ENCODE peak calls at places on chromosomes 16 and 17, in eight cellular contexts. One of them, this sample, is unnamed. For H3K4me1 and H3K9me2, the result is how much of the 10 kb centered on the place peaks cover.

GRCh38 chr16:88359008-88359407 is 23.8 kb upstream of the ZNF469 start:
- DNase-seq in HCT116: no peak
- DNase-seq in SK-N-SH: peak
- DNase-seq in GM23248: no peak
- DNase-seq in GM23338: no peak
- DNase-seq in OCI-LY7: no peak
- DNase-seq in hepatocyte: no peak
- DNase-seq in MM.1S: no peak
- DNase-seq in this sample: no peak

GRCh38 chr16:23280483-23280967 is 21.6 kb upstream of the SCNN1B start:
- DNase-seq in hepatocyte: no peak
- DNase-seq in GM23248: peak
- DNase-seq in MM.1S: no peak
- DNase-seq in OCI-LY7: no peak
- DNase-seq in GM23338: no peak
- DNase-seq in HCT116: no peak
- DNase-seq in SK-N-SH: no peak
- DNase-seq in this sample: peak

GRCh38 chr16:10870137-10870776 is 6.7 kb upstream of the CIITA start:
- DNase-seq in MM.1S: no peak
- DNase-seq in HCT116: no peak
- DNase-seq in hepatocyte: no peak
- DNase-seq in SK-N-SH: no peak
- DNase-seq in GM23338: no peak
- DNase-seq in OCI-LY7: peak
- DNase-seq in GM23248: peak
- DNase-seq in this sample: no peak

GRCh38 chr16:66295761-66296546 is 70.5 kb upstream of the CDH5 start:
- DNase-seq in GM23248: no peak
- DNase-seq in MM.1S: no peak
- DNase-seq in GM23338: no peak
- DNase-seq in HCT116: no peak
- DNase-seq in hepatocyte: no peak
- DNase-seq in SK-N-SH: no peak
- DNase-seq in OCI-LY7: no peak
- DNase-seq in this sample: no peak

GRCh38 chr16:50093607-50094570 is 28.1 kb downstream of the HEATR3 start:
- DNase-seq in GM23248: peak
- DNase-seq in HCT116: no peak
- DNase-seq in MM.1S: no peak
- DNase-seq in SK-N-SH: no peak
- DNase-seq in OCI-LY7: no peak
- DNase-seq in GM23338: no peak
- DNase-seq in hepatocyte: no peak
- DNase-seq in this sample: no peak

GRCh38 chr17:2837147-2837561 is 40.9 kb downstream of the RAP1GAP2 start:
- DNase-seq in HCT116: no peak
- DNase-seq in hepatocyte: no peak
- DNase-seq in GM23338: peak
- DNase-seq in SK-N-SH: no peak
- DNase-seq in GM23248: no peak
- DNase-seq in OCI-LY7: peak
- DNase-seq in MM.1S: peak
- DNase-seq in this sample: no peak

GRCh38 chr16:47774661-47775060 is 313.5 kb downstream of the PHKB start:
- DNase-seq in GM23338: peak
- DNase-seq in hepatocyte: peak
- DNase-seq in OCI-LY7: no peak
- DNase-seq in GM23248: peak
- DNase-seq in HCT116: no peak
- DNase-seq in MM.1S: no peak
- DNase-seq in SK-N-SH: no peak
- DNase-seq in this sample: peak

GRCh38 chr16:10923146-10923649 is 19.1 kb downstream of the DEXI start:
- DNase-seq in hepatocyte: no peak
- DNase-seq in MM.1S: no peak
- DNase-seq in SK-N-SH: no peak
- DNase-seq in HCT116: no peak
- DNase-seq in GM23338: peak
- DNase-seq in OCI-LY7: no peak
- DNase-seq in GM23248: no peak
- DNase-seq in this sample: no peak

GRCh38 chr16:24962747-24963146 is 52.4 kb downstream of the ARHGAP17 start:
- DNase-seq in GM23338: no peak
- DNase-seq in GM23248: no peak
- DNase-seq in hepatocyte: no peak
- DNase-seq in MM.1S: no peak
- DNase-seq in OCI-LY7: no peak
- DNase-seq in SK-N-SH: no peak
- DNase-seq in HCT116: no peak
- DNase-seq in this sample: no peak

GRCh38 chr17:36544320-36545092 is at the start of gene GGNBP2:
- DNase-seq in HCT116: peak
- DNase-seq in hepatocyte: peak
- DNase-seq in MM.1S: peak
- DNase-seq in GM23338: peak
- DNase-seq in GM23248: peak
- DNase-seq in SK-N-SH: peak
- DNase-seq in OCI-LY7: peak
- DNase-seq in this sample: peak

GRCh38 chr17:58189436-58190146 is 2.9 kb upstream of the EPX start:
- DNase-seq in MM.1S: no peak
- DNase-seq in OCI-LY7: no peak
- DNase-seq in GM23248: peak
- DNase-seq in HCT116: peak
- DNase-seq in SK-N-SH: peak
- DNase-seq in GM23338: no peak
- DNase-seq in hepatocyte: no peak
- DNase-seq in this sample: peak

GRCh38 chr17:45364531-45365390 is 47.9 kb upstream of the MAP3K14 start:
- DNase-seq in SK-N-SH: peak
- DNase-seq in OCI-LY7: peak
- DNase-seq in HCT116: no peak
- DNase-seq in GM23248: peak
- DNase-seq in GM23338: peak
- DNase-seq in MM.1S: no peak
- DNase-seq in hepatocyte: no peak
- DNase-seq in this sample: no peak

GRCh38 chr17:38454528-38454927 is 26.3 kb downstream of the ARHGAP23 start:
- DNase-seq in HCT116: peak
- DNase-seq in OCI-LY7: no peak
- DNase-seq in SK-N-SH: peak
- DNase-seq in MM.1S: no peak
- DNase-seq in hepatocyte: peak
- DNase-seq in GM23338: no peak
- DNase-seq in GM23248: peak
- DNase-seq in this sample: peak

GRCh38 chr16:69823831-69824563 is 61.9 kb downstream of the WWP2 start:
- DNase-seq in HCT116: no peak
- DNase-seq in GM23338: no peak
- DNase-seq in GM23248: no peak
- DNase-seq in hepatocyte: no peak
- DNase-seq in MM.1S: peak
- DNase-seq in OCI-LY7: no peak
- DNase-seq in SK-N-SH: no peak
- DNase-seq in this sample: no peak

GRCh38 chr16:27625050-27625697 is 75.2 kb downstream of the KATNIP start:
- DNase-seq in OCI-LY7: no peak
- DNase-seq in GM23248: peak
- DNase-seq in hepatocyte: peak
- DNase-seq in SK-N-SH: peak
- DNase-seq in HCT116: no peak
- DNase-seq in GM23338: no peak
- DNase-seq in MM.1S: no peak
- DNase-seq in this sample: no peak

GRCh38 chr16:9647981-9648701 is 534.1 kb downstream of the GRIN2A start:
- DNase-seq in GM23338: peak
- DNase-seq in SK-N-SH: peak
- DNase-seq in GM23248: peak
- DNase-seq in hepatocyte: peak
- DNase-seq in HCT116: no peak
- DNase-seq in OCI-LY7: peak
- DNase-seq in MM.1S: peak
- DNase-seq in this sample: no peak

GRCh38 chr17:47705536-47706481 is 11.8 kb downstream of the TBKBP1 start:
- DNase-seq in GM23248: no peak
- DNase-seq in OCI-LY7: no peak
- DNase-seq in GM23338: no peak
- DNase-seq in SK-N-SH: no peak
- DNase-seq in hepatocyte: no peak
- DNase-seq in HCT116: no peak
- DNase-seq in MM.1S: no peak
- DNase-seq in this sample: no peak

GRCh38 chr17:82490512-82491195 is 28.9 kb upstream of the FOXK2 start:
- DNase-seq in OCI-LY7: peak
- DNase-seq in GM23248: no peak
- DNase-seq in MM.1S: peak
- DNase-seq in SK-N-SH: no peak
- DNase-seq in hepatocyte: no peak
- DNase-seq in GM23338: no peak
- DNase-seq in HCT116: no peak
- DNase-seq in this sample: no peak

GRCh38 chr17:82486186-82487084 is 27.9 kb downstream of the NARF start:
- DNase-seq in hepatocyte: no peak
- DNase-seq in GM23338: no peak
- DNase-seq in MM.1S: no peak
- DNase-seq in HCT116: no peak
- DNase-seq in OCI-LY7: no peak
- DNase-seq in GM23248: no peak
- DNase-seq in SK-N-SH: no peak
- DNase-seq in this sample: peak

GRCh38 chr17:82489851-82490511 is 29.6 kb upstream of the FOXK2 start:
- DNase-seq in SK-N-SH: no peak
- DNase-seq in MM.1S: no peak
- DNase-seq in hepatocyte: no peak
- DNase-seq in HCT116: no peak
- DNase-seq in OCI-LY7: no peak
- DNase-seq in GM23338: no peak
- DNase-seq in GM23248: no peak
- DNase-seq in this sample: no peak

GRCh38 chr17:82489117-82489516 is 30.4 kb upstream of the FOXK2 start:
- DNase-seq in HCT116: no peak
- DNase-seq in MM.1S: no peak
- DNase-seq in GM23338: no peak
- DNase-seq in hepatocyte: no peak
- DNase-seq in OCI-LY7: no peak
- DNase-seq in GM23248: peak
- DNase-seq in SK-N-SH: no peak
- DNase-seq in this sample: no peak

DNA sequence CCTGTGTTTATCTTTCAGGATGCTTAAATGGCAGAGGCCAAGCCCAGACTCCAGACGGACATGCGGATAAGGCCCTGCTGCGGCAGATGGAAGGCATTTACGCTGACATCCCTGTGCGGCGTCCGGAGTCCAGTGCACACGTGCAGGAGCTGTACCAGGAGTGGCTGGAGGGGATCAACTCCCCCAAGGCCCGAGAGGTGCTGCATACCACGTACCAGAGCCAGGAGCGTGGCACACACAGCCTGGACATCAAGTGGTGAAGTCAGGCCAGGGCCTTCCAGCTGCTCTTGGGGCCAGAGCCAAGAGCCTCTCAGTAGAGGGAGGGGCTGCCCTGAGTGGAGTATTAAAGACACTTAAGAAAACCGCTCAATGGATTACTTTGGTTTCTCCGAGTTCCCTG is 29.4 kb downstream of the NARF start:
- DNase-seq in SK-N-SH: no peak
- DNase-seq in GM23248: no peak
- DNase-seq in MM.1S: no peak
- DNase-seq in OCI-LY7: no peak
- DNase-seq in GM23338: no peak
- DNase-seq in hepatocyte: no peak
- DNase-seq in HCT116: no peak
- DNase-seq in this sample: no peak
- H3K4me1 ChIP-seq in SK-N-SH: under half
- H3K4me1 ChIP-seq in GM23248: under half
- H3K4me1 ChIP-seq in MM.1S: under half
- H3K4me1 ChIP-seq in OCI-LY7: under half
- H3K4me1 ChIP-seq in GM23338: under half
- H3K4me1 ChIP-seq in hepatocyte: under half
- H3K4me1 ChIP-seq in HCT116: under half
- H3K4me1 ChIP-seq in this sample: under half

GRCh38 chr17:67293251-67294203 is 48.5 kb upstream of the HELZ start:
- DNase-seq in SK-N-SH: peak
- DNase-seq in GM23338: peak
- DNase-seq in GM23248: peak
- DNase-seq in OCI-LY7: peak
- DNase-seq in MM.1S: peak
- DNase-seq in hepatocyte: peak
- DNase-seq in HCT116: peak
- DNase-seq in this sample: no peak
- H3K9me2 ChIP-seq in SK-N-SH: under half
- H3K9me2 ChIP-seq in GM23338: under half
- H3K9me2 ChIP-seq in GM23248: under half
- H3K9me2 ChIP-seq in OCI-LY7: under half
- H3K9me2 ChIP-seq in MM.1S: under half
- H3K9me2 ChIP-seq in hepatocyte: under half
- H3K9me2 ChIP-seq in HCT116: under half
- H3K9me2 ChIP-seq in this sample: under half

GRCh38 chr17:82232322-82232785 is 3.5 kb downstream of the SLC16A3 start:
- DNase-seq in HCT116: no peak
- DNase-seq in hepatocyte: no peak
- DNase-seq in MM.1S: no peak
- DNase-seq in GM23248: no peak
- DNase-seq in OCI-LY7: no peak
- DNase-seq in GM23338: no peak
- DNase-seq in SK-N-SH: no peak
- DNase-seq in this sample: no peak
- H3K4me1 ChIP-seq in HCT116: half or more
- H3K4me1 ChIP-seq in hepatocyte: half or more
- H3K4me1 ChIP-seq in MM.1S: under half
- H3K4me1 ChIP-seq in GM23248: under half
- H3K4me1 ChIP-seq in OCI-LY7: under half
- H3K4me1 ChIP-seq in GM23338: under half
- H3K4me1 ChIP-seq in SK-N-SH: under half
- H3K4me1 ChIP-seq in this sample: under half

DNA sequence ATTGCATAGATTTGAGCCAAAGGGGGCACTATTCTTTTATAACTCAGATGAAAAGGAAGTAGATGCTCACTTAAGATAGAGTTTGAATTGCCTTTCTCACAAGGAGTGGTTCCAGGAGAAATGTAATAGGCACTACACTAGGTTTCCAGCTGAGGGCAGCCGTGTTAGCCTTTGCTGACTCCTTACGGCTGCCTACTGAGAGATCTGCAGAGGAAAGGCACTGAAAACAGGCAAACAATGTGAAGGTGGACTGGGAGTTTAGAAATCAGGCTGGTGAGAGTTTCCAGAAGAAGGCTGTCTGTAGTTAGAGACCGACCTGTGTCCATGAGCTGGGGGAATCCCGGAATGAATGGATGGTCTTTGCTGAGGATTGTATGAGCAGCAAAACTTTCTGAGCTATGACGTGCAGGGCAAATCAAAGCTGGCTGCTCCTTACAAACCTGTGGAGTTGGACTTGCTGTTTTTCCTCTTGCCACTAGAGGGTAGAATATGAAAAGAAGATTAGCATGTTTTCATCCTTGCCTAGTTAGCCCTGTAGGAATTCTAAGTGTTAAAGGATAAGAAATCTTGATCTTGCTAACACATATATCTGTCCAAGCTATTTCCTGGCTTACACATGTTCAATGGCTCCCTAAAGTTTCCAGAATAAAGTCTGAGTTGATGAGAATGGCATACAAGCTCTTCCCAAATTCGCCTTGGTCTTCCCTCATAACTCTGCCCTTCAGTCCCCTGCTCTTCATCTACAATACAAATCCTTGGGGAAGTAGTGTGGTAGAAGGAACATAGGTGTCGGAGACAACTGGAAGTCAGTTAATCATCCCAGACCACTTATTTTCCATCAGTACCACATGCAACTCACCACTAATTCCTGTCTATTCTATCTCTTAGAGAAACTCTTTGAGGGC is 20.1 kb upstream of the TAOK1 start:
- DNase-seq in MM.1S: peak
- DNase-seq in OCI-LY7: peak
- DNase-seq in GM23248: peak
- DNase-seq in SK-N-SH: peak
- DNase-seq in GM23338: peak
- DNase-seq in hepatocyte: peak
- DNase-seq in HCT116: peak
- DNase-seq in this sample: peak
- H3K9me2 ChIP-seq in MM.1S: under half
- H3K9me2 ChIP-seq in OCI-LY7: under half
- H3K9me2 ChIP-seq in GM23248: under half
- H3K9me2 ChIP-seq in SK-N-SH: under half
- H3K9me2 ChIP-seq in GM23338: under half
- H3K9me2 ChIP-seq in hepatocyte: under half
- H3K9me2 ChIP-seq in HCT116: under half
- H3K9me2 ChIP-seq in this sample: under half